ENCODE peak calls at places on chromosomes 4 and X, in seven cellular contexts. D is activated CD8-positive, alpha-beta memory T cell treated with anti-CD3 and anti-CD28 coated beads for 48 hours; F is HEK293T; B is ascending aorta; M is NCI-H2171 treated with DMSO at 0.1 percent for 48 hours; R is HCT116; L is spleen. T is an unnamed sample.

GRCh38 chrX:25337841-25338240 is 322.1 kb upstream of the ARX start:
- DNase-seq in D (no peak), F (no peak), B (no peak), M (no peak), R (no peak), L (no peak), T (no peak)

GRCh38 chrX:149903889-149904748 is 23.1 kb downstream of the MAGEA8 start:
- DNase-seq in D (no peak), F (peak; percentile 34), B (no peak), M (no peak), R (no peak), L (no peak), T (no peak)

GRCh38 chrX:2583194-2584162 is 82.7 kb upstream of the DHRSX start:
- DNase-seq in D (no peak), F (no peak), B (peak; percentile 47), M (no peak), R (no peak), L (no peak), T (no peak)

GRCh38 chrX:13899607-13900006 is 82.7 kb upstream of the GPM6B start:
- DNase-seq in D (no peak), F (no peak), B (peak; percentile 84), M (peak; percentile 52), R (no peak), L (no peak), T (no peak)

GRCh38 chr4:67765401-67765800 is 11.2 kb upstream of the GNRHR start:
- DNase-seq in D (no peak), F (no peak), B (no peak), M (no peak), R (no peak), L (no peak), T (no peak)

GRCh38 chr4:74671074-74671698 is 123.1 kb downstream of the BTC start:
- DNase-seq in D (no peak), F (peak; percentile 45), B (no peak), M (peak; percentile 0), R (peak; percentile 70), L (no peak), T (peak; percentile 2)

GRCh38 chrX:1582686-1583437 is 8.5 kb upstream of the AKAP17A start:
- DNase-seq in D (no peak), F (no peak), B (no peak), M (no peak), R (peak; percentile 55), L (no peak), T (no peak)

GRCh38 chrX:10071451-10072163 is 85.2 kb upstream of the CLCN4 start:
- DNase-seq in D (no peak), F (no peak), B (no peak), M (peak; percentile 91), R (no peak), L (no peak), T (no peak)